ENCODE peak calls at places on chromosomes 12 and 14, in seven cellular contexts. W is amniotic stem cell; X is activated T-helper 1 cell treated with anti-CD3 and anti-CD28 coated beads, Interleukin-2, amount 50 U/mL, for 16 hours; R is effector CD8-positive, alpha-beta T cell; U is sigmoid colon; L is astrocyte; N is activated B cell treated with CpG ODN at 0.5 μM for 24 hours. A is an unnamed sample.
A peak's percentile ranks its signal among the peaks of the same experiment; 100 is the strongest.

GRCh38 chr14:61488417-61488816 is 167.0 kb downstream of the PRKCH start:
- DNase-seq in W (no peak), X (no peak), R (no peak), U (no peak), L (no peak), N (no peak), A (no peak)

GRCh38 chr14:90782892-90783291 is 33.3 kb downstream of the TTC7B start:
- DNase-seq in W (no peak), X (no peak), R (no peak), U (peak; percentile 13), L (no peak), N (no peak), A (no peak)

GRCh38 chr12:122934722-122935121 is 31.5 kb downstream of the ABCB9 start:
- DNase-seq in W (no peak), X (no peak), R (no peak), U (no peak), L (no peak), N (no peak), A (no peak)

GRCh38 chr14:63212209-63212608 is 8.0 kb downstream of the RHOJ start:
- DNase-seq in W (no peak), X (no peak), R (no peak), U (no peak), L (no peak), N (no peak), A (no peak)

GRCh38 chr12:53505555-53506449 is 1.5 kb downstream of the NPFF start:
- DNase-seq in W (no peak), X (no peak), R (no peak), U (peak; percentile 67), L (no peak), N (no peak), A (peak; percentile 82)

GRCh38 chr12:114933428-114934160 is 249.6 kb upstream of the TBX3 start:
- DNase-seq in W (no peak), X (no peak), R (no peak), U (no peak), L (peak; percentile 88), N (no peak), A (peak; percentile 82)

GRCh38 chr12:90842477-90842876 is 112.5 kb downstream of the CCER1 start:
- DNase-seq in W (no peak), X (no peak), R (no peak), U (no peak), L (no peak), N (no peak), A (no peak)

GRCh38 chr14:33343016-33343415 is 404.3 kb downstream of the NPAS3 start:
- DNase-seq in W (no peak), X (no peak), R (no peak), U (no peak), L (peak; percentile 52), N (no peak), A (no peak)

GRCh38 chr12:45587877-45588530 is 141.5 kb upstream of the ARID2 start:
- DNase-seq in W (no peak), X (no peak), R (no peak), U (no peak), L (no peak), N (no peak), A (no peak)

GRCh38 chr12:10214131-10214876 is 1.6 kb downstream of the GABARAPL1 start:
- DNase-seq in W (no peak), X (no peak), R (no peak), U (no peak), L (peak; percentile 83), N (no peak), A (no peak)

GRCh38 chr12:103498990-103499389 is 3.2 kb upstream of the C12orf42 start:
- DNase-seq in W (no peak), X (no peak), R (no peak), U (no peak), L (no peak), N (no peak), A (no peak)

GRCh38 chr12:121789233-121789781 is 4.2 kb downstream of the RHOF start:
- DNase-seq in W (no peak), X (no peak), R (peak; percentile 39), U (no peak), L (no peak), N (peak; percentile 56), A (no peak)

GRCh38 chr12:85798122-85798521 is 38.1 kb downstream of the RASSF9 start:
- DNase-seq in W (no peak), X (no peak), R (no peak), U (no peak), L (no peak), N (no peak), A (no peak)

GRCh38 chr12:93199831-93200236 is 177.9 kb upstream of the NUDT4 start:
- DNase-seq in W (no peak), X (no peak), R (no peak), U (no peak), L (peak; percentile 60), N (no peak), A (no peak)

GRCh38 chr14:73267474-73267873 is 30.2 kb downstream of the PAPLN start:
- DNase-seq in W (no peak), X (no peak), R (no peak), U (no peak), L (no peak), N (no peak), A (no peak)

GRCh38 chr14:79708991-79709390 is 502.3 kb downstream of the DIO2 start:
- DNase-seq in W (no peak), X (no peak), R (no peak), U (no peak), L (peak; percentile 31), N (no peak), A (no peak)

GRCh38 chr12:66072135-66072534 is 58.4 kb downstream of the LLPH start:
- DNase-seq in W (no peak), X (no peak), R (no peak), U (no peak), L (no peak), N (no peak), A (no peak)

GRCh38 chr14:42140831-42141279 is 534.2 kb downstream of the LRFN5 start:
- DNase-seq in W (peak; percentile 50), X (no peak), R (no peak), U (no peak), L (peak; percentile 67), N (no peak), A (peak; percentile 44)

GRCh38 chr14:104135121-104135903 is 3.1 kb upstream of the KIF26A start:
- DNase-seq in W (no peak), X (no peak), R (no peak), U (no peak), L (no peak), N (no peak), A (no peak)

GRCh38 chr14:53872551-53873188 is 84.0 kb downstream of the BMP4 start:
- DNase-seq in W (no peak), X (no peak), R (no peak), U (no peak), L (peak; percentile 77), N (no peak), A (no peak)

GRCh38 chr12:10613334-10614055 is at the start of gene MAGOHB:
- DNase-seq in W (peak; percentile 96), X (peak; percentile 96), R (peak; percentile 98), U (peak; percentile 98), L (peak; percentile 89), N (peak; percentile 99), A (peak; percentile 91)

GRCh38 chr14:101022916-101023435 is 119.5 kb upstream of the RTL1 start:
- DNase-seq in W (no peak), X (no peak), R (no peak), U (peak; percentile 43), L (no peak), N (no peak), A (no peak)

GRCh38 chr12:111310076-111310870 is 58.6 kb downstream of the PHETA1 start:
- DNase-seq in W (no peak), X (no peak), R (no peak), U (no peak), L (no peak), N (no peak), A (no peak)

GRCh38 chr12:123150804-123151678 is at the start of gene PITPNM2:
- DNase-seq in W (peak; percentile 65), X (peak; percentile 48), R (peak; percentile 29), U (peak; percentile 78), L (no peak), N (peak; percentile 68), A (peak; percentile 25)

GRCh38 chr12:113369391-113369790 is 11.0 kb downstream of the PLBD2 start:
- DNase-seq in W (no peak), X (no peak), R (no peak), U (no peak), L (no peak), N (no peak), A (no peak)

GRCh38 chr14:85415015-85415712 is 114.8 kb upstream of the FLRT2 start:
- DNase-seq in W (peak; percentile 55), X (no peak), R (no peak), U (peak; percentile 65), L (peak; percentile 94), N (no peak), A (peak; percentile 19)

GRCh38 chr14:102717211-102717610 is 60.0 kb upstream of the TRAF3 start:
- DNase-seq in W (no peak), X (no peak), R (no peak), U (no peak), L (peak; percentile 33), N (no peak), A (no peak)

GRCh38 chr14:89957791-89958190 is 2.1 kb downstream of the TDP1 start:
- DNase-seq in W (no peak), X (no peak), R (no peak), U (no peak), L (peak; percentile 18), N (no peak), A (no peak)

GRCh38 chr12:12999276-12999958 is 648 bp downstream of the HEBP1 start:
- DNase-seq in W (no peak), X (no peak), R (no peak), U (no peak), L (peak; percentile 9), N (no peak), A (no peak)

GRCh38 chr12:6837370-6838060 is 3.2 kb upstream of the GNB3 start:
- DNase-seq in W (no peak), X (no peak), R (no peak), U (no peak), L (no peak), N (no peak), A (no peak)

GRCh38 chr14:41606249-41607118 is at the start of gene LRFN5:
- DNase-seq in W (no peak), X (no peak), R (no peak), U (peak; percentile 67), L (peak; percentile 40), N (no peak), A (peak; percentile 33)

GRCh38 chr12:93468008-93468371 is 676 bp downstream of the MRPL42 start:
- DNase-seq in W (no peak), X (no peak), R (no peak), U (no peak), L (no peak), N (no peak), A (no peak)

GRCh38 chr14:65186951-65187350 is 84.6 kb upstream of the MAX start:
- DNase-seq in W (no peak), X (no peak), R (no peak), U (no peak), L (no peak), N (no peak), A (no peak)

GRCh38 chr12:67070307-67070600 is 198.9 kb upstream of the CAND1 start:
- DNase-seq in W (no peak), X (no peak), R (no peak), U (no peak), L (no peak), N (no peak), A (no peak)

GRCh38 chr12:15152864-15153263 is 68.4 kb downstream of the RERG start:
- DNase-seq in W (no peak), X (no peak), R (no peak), U (no peak), L (peak; percentile 89), N (no peak), A (no peak)

GRCh38 chr12:12872139-12872933 is 19.0 kb upstream of the GPRC5A start:
- DNase-seq in W (no peak), X (no peak), R (no peak), U (no peak), L (peak; percentile 90), N (no peak), A (peak; percentile 50)

GRCh38 chr14:80847093-80847492 is 94.4 kb downstream of the CEP128 start:
- DNase-seq in W (no peak), X (no peak), R (no peak), U (no peak), L (no peak), N (no peak), A (no peak)

GRCh38 chr12:43880547-43880946 is 44.7 kb downstream of the TMEM117 start:
- DNase-seq in W (no peak), X (no peak), R (no peak), U (no peak), L (no peak), N (no peak), A (no peak)

A was measured in T1000.